ENCODE peak calls at places on chromosome 21, in seven cellular contexts. Z is dorsolateral prefrontal cortex, K is AG04449, I is adrenal gland, D is lower lobe of right lung, X is psoas muscle, B is RWPE1. Y is an unnamed sample.

GRCh38 chr21:39314155-39315027 is 959 bp upstream of the BRWD1 start:
- DNase-seq in Z (peak; percentile 56), K (no peak), I (peak; percentile 55), D (peak; percentile 58), X (peak; percentile 40), B (peak; percentile 27), Y (peak; percentile 44)

GRCh38 chr21:17387030-17387617 is 125.7 kb upstream of the CXADR start:
- DNase-seq in Z (peak; percentile 35), K (peak; percentile 3), I (peak; percentile 42), D (no peak), X (no peak), B (peak; percentile 36), Y (peak; percentile 47)

GRCh38 chr21:46113497-46114176 is 15.7 kb downstream of the COL6A2 start:
- DNase-seq in Z (no peak), K (no peak), I (no peak), D (no peak), X (no peak), B (no peak), Y (no peak)

GRCh38 chr21:42518216-42518615 is 4.6 kb downstream of the SLC37A1 start:
- DNase-seq in Z (no peak), K (no peak), I (peak; percentile 79), D (no peak), X (no peak), B (no peak), Y (no peak)

GRCh38 chr21:43603641-43604504 is 55.4 kb downstream of the HSF2BP start:
- DNase-seq in Z (no peak), K (no peak), I (no peak), D (no peak), X (no peak), B (no peak), Y (no peak)

GRCh38 chr21:45900034-45900868 is 81.3 kb upstream of the COL6A1 start:
- DNase-seq in Z (no peak), K (no peak), I (no peak), D (peak; percentile 30), X (peak; percentile 10), B (no peak), Y (no peak)

GRCh38 chr21:43703068-43703880 is 15.7 kb upstream of the PDXK start:
- DNase-seq in Z (no peak), K (peak; percentile 60), I (peak; percentile 51), D (peak; percentile 72), X (peak; percentile 46), B (no peak), Y (peak; percentile 53)

GRCh38 chr21:43289442-43289841 is 120.6 kb downstream of the CRYAA start:
- DNase-seq in Z (no peak), K (no peak), I (no peak), D (no peak), X (no peak), B (no peak), Y (no peak)

GRCh38 chr21:42580793-42581201 is 67.1 kb downstream of the SLC37A1 start:
- DNase-seq in Z (no peak), K (no peak), I (no peak), D (no peak), X (no peak), B (no peak), Y (no peak)

GRCh38 chr21:15051652-15052554 is 12.9 kb downstream of the NRIP1 start:
- DNase-seq in Z (no peak), K (no peak), I (no peak), D (no peak), X (no peak), B (peak; percentile 10), Y (no peak)

GRCh38 chr21:15124731-15125130 is 59.9 kb upstream of the NRIP1 start:
- DNase-seq in Z (no peak), K (no peak), I (no peak), D (no peak), X (no peak), B (no peak), Y (no peak)

GRCh38 chr21:41523175-41523574 is 15.2 kb upstream of the TMPRSS2 start:
- DNase-seq in Z (no peak), K (no peak), I (no peak), D (no peak), X (no peak), B (no peak), Y (no peak)

GRCh38 chr21:15688016-15688415 is 41.8 kb upstream of the USP25 start:
- DNase-seq in Z (no peak), K (no peak), I (no peak), D (no peak), X (no peak), B (no peak), Y (no peak)

GRCh38 chr21:43287974-43288755 is 119.4 kb downstream of the CRYAA start:
- DNase-seq in Z (no peak), K (no peak), I (no peak), D (peak; percentile 65), X (peak; percentile 11), B (no peak), Y (no peak)

GRCh38 chr21:39648879-39649278 is 36.1 kb downstream of the B3GALT5 start:
- DNase-seq in Z (no peak), K (no peak), I (no peak), D (no peak), X (no peak), B (no peak), Y (no peak)

GRCh38 chr21:40299441-40299840 is 432.2 kb downstream of the PCP4 start:
- DNase-seq in Z (no peak), K (no peak), I (no peak), D (no peak), X (no peak), B (no peak), Y (no peak)

GRCh38 chr21:45921917-45922316 is 59.7 kb upstream of the COL6A1 start:
- DNase-seq in Z (no peak), K (no peak), I (no peak), D (no peak), X (no peak), B (no peak), Y (no peak)

GRCh38 chr21:42174173-42174572 is 44.8 kb upstream of the ABCG1 start:
- DNase-seq in Z (no peak), K (no peak), I (no peak), D (no peak), X (no peak), B (no peak), Y (no peak)

GRCh38 chr21:45867671-45868081 is 113.9 kb upstream of the COL6A1 start:
- DNase-seq in Z (no peak), K (no peak), I (no peak), D (peak; percentile 38), X (no peak), B (no peak), Y (no peak)

GRCh38 chr21:28239345-28239744 is 753.3 kb downstream of the LTN1 start:
- DNase-seq in Z (no peak), K (no peak), I (no peak), D (no peak), X (peak; percentile 16), B (no peak), Y (peak; percentile 24)

GRCh38 chr21:42666023-42666747 is 12.8 kb downstream of the PDE9A start:
- DNase-seq in Z (no peak), K (no peak), I (peak; percentile 86), D (no peak), X (no peak), B (peak; percentile 69), Y (no peak)

GRCh38 chr21:18387994-18388393 is 15.6 kb downstream of the TMPRSS15 start:
- DNase-seq in Z (no peak), K (no peak), I (no peak), D (no peak), X (no peak), B (peak; percentile 2), Y (no peak)
- TF ChIP-seq CTCF in Z (no peak), K (no peak), I (no peak), D (no peak), X (no peak), B (no peak), Y (no peak)

GRCh38 chr21:22125581-22125980 is 1127.4 kb downstream of the NCAM2 start:
- DNase-seq in Z (no peak), K (no peak), I (no peak), D (no peak), X (no peak), B (no peak), Y (no peak)

GRCh38 chr21:22115746-22116145 is 1117.5 kb downstream of the NCAM2 start:
- DNase-seq in Z (no peak), K (no peak), I (no peak), D (no peak), X (no peak), B (no peak), Y (no peak)

DNA sequence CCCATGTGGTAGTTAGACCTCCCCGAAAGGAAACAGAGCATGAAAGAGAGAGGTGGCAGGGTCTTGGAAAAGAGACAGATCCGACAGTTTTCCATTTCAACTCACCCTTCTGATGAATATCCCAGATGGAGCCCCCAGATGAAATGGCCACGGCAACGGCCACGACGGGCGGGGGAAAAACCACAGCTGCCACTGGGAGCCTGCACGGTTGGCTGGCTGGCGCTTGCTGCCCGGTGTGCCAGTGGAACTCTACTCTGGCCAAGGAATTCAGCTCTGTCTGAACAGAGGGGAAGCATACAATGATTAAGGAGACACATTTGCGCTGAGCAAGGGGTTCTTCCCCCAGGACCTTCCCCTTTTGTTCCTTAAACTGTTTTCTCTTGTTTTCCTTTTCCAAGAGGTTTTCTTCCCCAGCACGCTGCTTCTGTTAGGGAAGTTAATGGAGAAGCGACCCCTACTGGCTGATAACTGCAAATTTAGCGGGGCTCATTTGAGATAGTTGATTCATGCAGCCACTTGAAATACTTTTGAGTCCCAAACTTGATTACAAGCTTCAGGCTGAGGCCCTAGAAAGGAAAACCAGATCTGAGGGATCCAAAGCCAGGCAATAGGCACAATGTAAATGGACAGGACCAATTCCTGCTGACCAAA is 1122.5 kb downstream of the NCAM2 start:
- DNase-seq in Z (no peak), K (no peak), I (no peak), D (no peak), X (no peak), B (no peak), Y (no peak)
- TF ChIP-seq CTCF in Z (no peak), K (no peak), I (no peak), D (no peak), X (no peak), B (no peak), Y (no peak)

GRCh38 chr21:44752701-44753235 is 41.4 kb upstream of the TSPEAR start:
- DNase-seq in Z (no peak), K (no peak), I (no peak), D (no peak), X (no peak), B (peak; percentile 93), Y (no peak)
- TF ChIP-seq CTCF in Z (no peak), K (no peak), I (no peak), D (no peak), X (no peak), B (peak; percentile 49), Y (no peak)

GRCh38 chr21:36657999-36658398 is 40.9 kb upstream of the SIM2 start:
- DNase-seq in Z (no peak), K (no peak), I (no peak), D (no peak), X (no peak), B (no peak), Y (no peak)

GRCh38 chr21:36658926-36659325 is 40.0 kb upstream of the SIM2 start:
- DNase-seq in Z (no peak), K (no peak), I (no peak), D (no peak), X (no peak), B (no peak), Y (no peak)

GRCh38 chr21:36664678-36665022 is 34.3 kb upstream of the SIM2 start:
- DNase-seq in Z (no peak), K (no peak), I (no peak), D (no peak), X (peak; percentile 18), B (no peak), Y (peak; percentile 30)

GRCh38 chr21:36663033-36663855 is 35.7 kb upstream of the SIM2 start:
- DNase-seq in Z (no peak), K (peak; percentile 7), I (no peak), D (no peak), X (no peak), B (peak; percentile 12), Y (no peak)

GRCh38 chr21:36661511-36662309 is 37.2 kb upstream of the SIM2 start:
- DNase-seq in Z (no peak), K (no peak), I (peak; percentile 56), D (no peak), X (peak; percentile 18), B (peak; percentile 11), Y (no peak)
- TF ChIP-seq CTCF in Z (no peak), K (peak; percentile 47), I (peak; percentile 20), D (peak; percentile 44), X (peak; percentile 42), B (no peak), Y (no peak)